ENCODE peak calls at places on chromosomes 16 and 17, in four cellular contexts. K, O, M and L are unnamed samples.

GRCh38 chr16:55367796-55368195 is 43.8 kb downstream of the IRX6 start:
- DNase-seq in O (no peak), M (no peak), K (no peak), L (no peak)

GRCh38 chr16:65583498-65583897 is 461.6 kb upstream of the CDH11 start:
- DNase-seq in K (no peak), O (no peak), M (no peak), L (no peak)

GRCh38 chr17:45293413-45294211 is 23.2 kb downstream of the MAP3K14 start:
- DNase-seq in K (peak), O (no peak), M (no peak), L (no peak)

GRCh38 chr16:11586856-11587642 is at the start of gene LITAF:
- DNase-seq in M (peak), O (peak), K (no peak), L (peak)

GRCh38 chr16:85163278-85164112 is 51.2 kb upstream of the CIBAR2 start:
- DNase-seq in M (no peak), O (no peak), K (no peak), L (no peak)

GRCh38 chr17:17698869-17699351 is 17.7 kb downstream of the RAI1 start:
- DNase-seq in O (no peak), K (peak), M (no peak), L (no peak)

GRCh38 chr16:7615565-7615964 is 282.9 kb downstream of the RBFOX1 start:
- DNase-seq in M (no peak), K (no peak), O (no peak), L (no peak)

GRCh38 chr17:44217738-44218343 is 1.6 kb downstream of the UBTF start:
- DNase-seq in O (no peak), K (no peak), M (no peak), L (no peak)

GRCh38 chr17:50682938-50683337 is 24.8 kb downstream of the ANKRD40 start:
- DNase-seq in K (no peak), O (no peak), M (no peak), L (no peak)

GRCh38 chr16:68538880-68539701 is at the start of gene ZFP90:
- DNase-seq in M (peak), O (peak), K (peak), L (peak)

GRCh38 chr17:21842332-21843317 is 150.3 kb downstream of the KCNJ18 start:
- DNase-seq in M (no peak), K (no peak), O (peak), L (no peak)

GRCh38 chr17:81890447-81891302 is 711 bp downstream of the ALYREF start:
- DNase-seq in M (no peak), O (no peak), K (peak), L (no peak)

GRCh38 chr17:7613769-7614421 is 802 bp downstream of the FXR2 start:
- DNase-seq in K (peak), M (no peak), O (no peak), L (no peak)

GRCh38 chr16:29304251-29304900 is 102.1 kb downstream of the NPIPB11 start:
- DNase-seq in O (no peak), K (no peak), M (no peak), L (no peak)

GRCh38 chr16:11211061-11211976 is 44.7 kb downstream of the SOCS1 start:
- DNase-seq in K (no peak), O (no peak), M (no peak), L (no peak)

GRCh38 chr17:59783221-59784016 is 76.0 kb downstream of the VMP1 start:
- DNase-seq in M (no peak), K (peak), O (no peak), L (no peak)

GRCh38 chr17:77002103-77003045 is 134.2 kb downstream of the MGAT5B start:
- DNase-seq in M (no peak), K (no peak), O (no peak), L (no peak)

GRCh38 chr17:38730526-38731379 is 612 bp downstream of the CISD3 start:
- DNase-seq in M (no peak), O (no peak), K (peak), L (no peak)

GRCh38 chr17:70555723-70556122 is 386.4 kb downstream of the KCNJ2 start:
- DNase-seq in O (no peak), M (no peak), K (no peak), L (no peak)

GRCh38 chr16:11497329-11497805 is 89.4 kb downstream of the LITAF start:
- DNase-seq in K (peak), M (no peak), O (no peak), L (no peak)

GRCh38 chr16:48318630-48319029 is 66.6 kb downstream of the SIAH1 start:
- DNase-seq in K (peak), O (no peak), M (peak), L (no peak)

GRCh38 chr17:4607261-4607731 is 23.0 kb downstream of the SMTNL2 start:
- DNase-seq in O (no peak), M (no peak), K (no peak), L (no peak)

GRCh38 chr16:85900031-85900792 is 1.2 kb downstream of the IRF8 start:
- DNase-seq in K (no peak), O (no peak), M (no peak), L (no peak)

GRCh38 chr16:50025544-50025931 is 513 bp downstream of the CNEP1R1 start:
- DNase-seq in O (peak), K (no peak), M (peak), L (no peak)

GRCh38 chr17:83151442-83152220 is 72.2 kb downstream of the METRNL start:
- DNase-seq in O (no peak), M (no peak), K (no peak), L (no peak)

GRCh38 chr17:15442316-15443185 is 24.9 kb downstream of the CDRT4 start:
- DNase-seq in O (no peak), K (no peak), M (no peak), L (no peak)

GRCh38 chr17:45341389-45342158 is 24.8 kb upstream of the MAP3K14 start:
- DNase-seq in K (peak), M (no peak), O (no peak), L (no peak)

GRCh38 chr16:49640606-49641005 is 215.3 kb downstream of the ZNF423 start:
- DNase-seq in K (no peak), O (no peak), M (no peak), L (no peak)

GRCh38 chr16:31088459-31089183 is at the start of gene PRSS53:
- DNase-seq in M (no peak), O (no peak), K (no peak), L (no peak)

GRCh38 chr17:57674894-57675293 is 70.2 kb downstream of the CCDC182 start:
- DNase-seq in M (no peak), K (no peak), O (no peak), L (no peak)

GRCh38 chr17:83057793-83058477 is 21.5 kb upstream of the METRNL start:
- DNase-seq in O (no peak), M (no peak), K (no peak), L (no peak)

GRCh38 chr17:81512984-81513668 is 527 bp upstream of the ACTG1 start:
- DNase-seq in K (no peak), O (no peak), M (peak), L (no peak)

GRCh38 chr16:85400305-85401205 is 212.6 kb upstream of the GSE1 start:
- DNase-seq in O (no peak), K (no peak), M (no peak), L (no peak)

GRCh38 chr16:88713054-88713453 is 6.8 kb downstream of the CTU2 start:
- DNase-seq in K (no peak), O (peak), M (no peak), L (no peak)

GRCh38 chr17:48907713-48908046 is 527 bp upstream of the UBE2Z start:
- DNase-seq in M (no peak), O (no peak), K (no peak), L (no peak)

GRCh38 chr16:64304376-64304775 is 817.5 kb downstream of the CDH11 start:
- DNase-seq in O (no peak), K (no peak), M (no peak), L (no peak)

GRCh38 chr17:40841246-40841645 is 18.8 kb upstream of the KRT10 start:
- DNase-seq in M (no peak), K (no peak), O (no peak), L (no peak)

GRCh38 chr17:70829876-70830275 is 660.5 kb downstream of the KCNJ2 start:
- DNase-seq in K (no peak), M (no peak), O (no peak), L (no peak)

GRCh38 chr17:41530062-41531048 is 2.2 kb upstream of the KRT19 start:
- DNase-seq in K (peak), O (no peak), M (no peak), L (no peak)

GRCh38 chr16:3608069-3608468 is 3.3 kb downstream of the SLX4 start:
- DNase-seq in M (no peak), O (no peak), K (no peak), L (no peak)